ENCODE peak calls at places on chromosomes 7 and 10, in six cellular contexts. Y, R, T, X, G and L are unnamed samples.

GRCh38 chr7:36969376-36969775 is 245.1 kb upstream of the AOAH start:
- DNase-seq in Y (no peak), R (no peak), T (peak; percentile 66), X (no peak), G (no peak), L (no peak)

GRCh38 chr10:17227367-17228080 is 517 bp upstream of the VIM start:
- DNase-seq in Y (no peak), R (no peak), T (no peak), X (no peak), G (peak; percentile 70), L (peak; percentile 41)

GRCh38 chr7:36291387-36292316 is 98.0 kb upstream of the ANLN start:
- DNase-seq in Y (peak; percentile 87), R (peak; percentile 80), T (peak; percentile 50), X (peak; percentile 65), G (peak; percentile 60), L (peak; percentile 63)

GRCh38 chr10:58781873-58782488 is 269.3 kb downstream of the BICC1 start:
- DNase-seq in Y (no peak), R (peak; percentile 51), T (no peak), X (no peak), G (peak; percentile 5), L (peak; percentile 62)

GRCh38 chr10:17025444-17026295 is 103.9 kb downstream of the CUBN start:
- DNase-seq in Y (peak; percentile 90), R (no peak), T (no peak), X (peak; percentile 26), G (peak; percentile 17), L (no peak)

GRCh38 chr7:149317986-149318672 is 56.1 kb downstream of the ZNF783 start:
- DNase-seq in Y (no peak), R (no peak), T (no peak), X (no peak), G (no peak), L (no peak)

GRCh38 chr10:19803676-19804075 is 12.6 kb upstream of the PLXDC2 start:
- DNase-seq in Y (no peak), R (no peak), T (no peak), X (no peak), G (no peak), L (no peak)

GRCh38 chr10:122814493-122814892 is 31.2 kb downstream of the CUZD1 start:
- DNase-seq in Y (no peak), R (no peak), T (no peak), X (no peak), G (no peak), L (no peak)

GRCh38 chr7:51067757-51068156 is 248.9 kb downstream of the COBL start:
- DNase-seq in Y (no peak), R (peak; percentile 74), T (no peak), X (no peak), G (peak; percentile 9), L (peak; percentile 33)

GRCh38 chr10:33334170-33334838 is at the start of gene NRP1:
- DNase-seq in Y (peak; percentile 76), R (peak; percentile 56), T (peak; percentile 50), X (no peak), G (no peak), L (no peak)

GRCh38 chr7:137980308-137980707 is 21.6 kb downstream of the CREB3L2 start:
- DNase-seq in Y (no peak), R (no peak), T (no peak), X (no peak), G (no peak), L (no peak)

GRCh38 chr10:16182688-16183087 is 254.1 kb upstream of the PTER start:
- DNase-seq in Y (no peak), R (no peak), T (no peak), X (no peak), G (no peak), L (no peak)

GRCh38 chr10:110399163-110400094 is 94.7 kb upstream of the SMNDC1 start:
- DNase-seq in Y (no peak), R (no peak), T (no peak), X (no peak), G (no peak), L (no peak)

GRCh38 chr10:16777473-16778370 is 39.5 kb downstream of the RSU1 start:
- DNase-seq in Y (no peak), R (peak; percentile 64), T (peak; percentile 4), X (no peak), G (peak; percentile 70), L (peak; percentile 52)

GRCh38 chr7:55992346-55992745 is 28.0 kb downstream of the NIPSNAP2 start:
- DNase-seq in Y (no peak), R (no peak), T (no peak), X (no peak), G (no peak), L (no peak)

GRCh38 chr10:30705086-30705624 is 75.6 kb upstream of the LYZL2 start:
- DNase-seq in Y (no peak), R (no peak), T (no peak), X (no peak), G (peak; percentile 61), L (peak; percentile 88)

GRCh38 chr10:123795846-123796590 is 95.6 kb downstream of the CPXM2 start:
- DNase-seq in Y (no peak), R (no peak), T (no peak), X (no peak), G (no peak), L (no peak)

GRCh38 chr7:64633401-64633800 is 32.5 kb upstream of the ZNF107 start:
- DNase-seq in Y (no peak), R (no peak), T (no peak), X (no peak), G (no peak), L (no peak)

GRCh38 chr7:124996778-124997177 is 67.2 kb upstream of the POT1 start:
- DNase-seq in Y (no peak), R (no peak), T (no peak), X (no peak), G (no peak), L (no peak)

GRCh38 chr7:20514364-20514763 is 101.1 kb upstream of the ABCB5 start:
- DNase-seq in Y (no peak), R (no peak), T (no peak), X (no peak), G (no peak), L (peak; percentile 34)

GRCh38 chr10:96097865-96098264 is 32.2 kb upstream of the ZNF518A start:
- DNase-seq in Y (no peak), R (no peak), T (no peak), X (no peak), G (no peak), L (no peak)

GRCh38 chr10:96089116-96089515 is 41.0 kb upstream of the ZNF518A start:
- DNase-seq in Y (no peak), R (no peak), T (no peak), X (no peak), G (no peak), L (peak; percentile 12)

GRCh38 chr10:97335188-97335619 is 675 bp upstream of the FRAT2 start:
- DNase-seq in Y (no peak), R (no peak), T (no peak), X (no peak), G (no peak), L (no peak)

GRCh38 chr7:14210075-14210474 is 220.6 kb upstream of the ETV1 start:
- DNase-seq in Y (no peak), R (no peak), T (no peak), X (no peak), G (no peak), L (no peak)

GRCh38 chr7:42911482-42912447 is at the start of gene C7orf25:
- DNase-seq in Y (peak; percentile 98), R (peak; percentile 94), T (peak; percentile 83), X (peak; percentile 94), G (peak; percentile 94), L (peak; percentile 95)

GRCh38 chr7:42913591-42913990 is 1.7 kb upstream of the C7orf25 start:
- DNase-seq in Y (no peak), R (no peak), T (no peak), X (no peak), G (no peak), L (peak; percentile 55)

GRCh38 chr7:42915356-42915755 is 3.5 kb upstream of the C7orf25 start:
- DNase-seq in Y (no peak), R (no peak), T (no peak), X (no peak), G (no peak), L (no peak)

GRCh38 chr7:42914009-42914725 is 2.3 kb upstream of the C7orf25 start:
- DNase-seq in Y (no peak), R (no peak), T (no peak), X (no peak), G (no peak), L (no peak)

DNA sequence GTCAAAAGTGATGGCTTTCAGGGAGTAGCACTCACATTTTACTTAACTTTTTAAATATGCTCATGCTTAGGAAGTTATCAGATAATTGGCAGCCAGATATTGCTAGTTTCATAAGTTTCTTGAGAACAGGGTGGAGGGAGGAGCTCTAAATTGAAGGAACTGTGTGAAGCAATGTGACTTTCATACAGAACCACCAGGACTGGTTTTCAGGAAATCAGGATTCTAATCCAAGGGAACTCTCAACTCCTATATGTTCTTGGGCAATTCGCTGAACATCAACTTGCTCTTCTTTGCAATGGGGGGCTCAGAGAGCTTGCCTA is 2.8 kb upstream of the C7orf25 start:
- DNase-seq in Y (no peak), R (no peak), T (no peak), X (no peak), G (no peak), L (no peak)
- H3K27ac ChIP-seq in Y (no peak overlapping the region), R (no peak overlapping the region), T (no peak overlapping the region), X (no peak overlapping the region), G (no peak overlapping the region), L (no peak overlapping the region)

DNA sequence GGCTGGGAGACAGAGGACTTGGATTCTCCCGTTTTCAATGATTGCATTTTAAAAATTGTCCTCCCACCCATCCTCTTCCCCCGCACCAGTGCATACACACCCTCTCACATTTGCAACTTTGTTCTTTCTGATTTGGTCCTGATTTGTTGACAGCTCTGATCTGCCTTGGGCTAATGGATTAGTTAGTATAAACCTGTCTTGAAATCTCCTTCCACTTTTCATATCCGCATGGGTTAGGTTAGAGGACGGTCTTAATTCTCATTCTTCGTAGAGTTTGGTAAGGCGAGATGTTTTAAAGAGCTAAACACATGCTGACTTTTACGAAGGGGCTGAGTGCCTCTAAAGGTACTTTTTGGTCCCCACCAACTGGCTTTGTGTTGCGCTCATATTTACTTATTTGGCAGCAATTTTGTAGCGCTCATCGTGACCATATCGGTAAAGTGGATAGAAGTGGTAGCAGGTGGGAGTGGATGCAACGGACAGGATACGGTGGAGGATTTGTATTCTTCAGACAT is 1.1 kb downstream of the AHR start:
- DNase-seq in Y (no peak), R (peak; percentile 24), T (peak; percentile 16), X (no peak), G (peak; percentile 40), L (peak; percentile 34)
- H3K4me3 ChIP-seq in Y (peak overlapping the region; percentile 99), R (peak overlapping the region; percentile 97), T (peak overlapping the region; percentile 97), X (peak overlapping the region; percentile 85), G (peak overlapping the region; percentile 99), L (peak overlapping the region; percentile 89)

DNA sequence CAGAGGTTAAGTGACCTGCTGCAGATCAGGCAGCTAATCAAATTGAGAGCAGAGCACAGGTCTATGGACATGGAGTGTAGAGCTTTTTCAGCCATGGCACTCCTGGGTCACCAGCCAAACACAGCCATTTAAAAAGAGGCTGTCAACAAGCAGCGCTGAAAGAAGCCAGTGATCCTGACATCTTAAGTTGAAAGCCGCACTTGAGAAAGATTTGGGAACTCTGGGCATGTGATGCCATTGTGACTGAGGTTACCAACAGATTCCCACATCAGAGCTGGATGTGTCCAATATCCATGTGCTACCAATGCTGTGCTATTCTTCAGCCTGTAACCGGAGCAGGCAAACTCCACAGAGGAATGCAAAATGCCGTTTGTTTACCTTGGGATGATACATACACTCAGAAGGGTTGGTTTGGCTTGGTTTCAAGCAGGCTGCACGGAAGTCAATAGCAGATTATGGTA is 56.2 kb upstream of the ABLIM1 start:
- DNase-seq in Y (no peak), R (no peak), T (no peak), X (no peak), G (no peak), L (no peak)
- H3K27ac ChIP-seq in Y (peak overlapping the region; percentile 21), R (no peak overlapping the region), T (no peak overlapping the region), X (no peak overlapping the region), G (no peak overlapping the region), L (no peak overlapping the region)

GRCh38 chr7:150716368-150716767 is at the start of gene GIMAP1:
- DNase-seq in Y (no peak), R (no peak), T (no peak), X (no peak), G (peak; percentile 67), L (no peak)
- H3K4me3 ChIP-seq in Y (peak within 1 kb of the TSS; percentile 53), R (no peak within 1 kb of the TSS), T (peak within 1 kb of the TSS; percentile 30), X (peak within 1 kb of the TSS; percentile 90), G (peak within 1 kb of the TSS; percentile 97), L (no peak within 1 kb of the TSS)